ENCODE peak calls at places on chromosomes 2 and 18, in four cellular contexts. P is epithelial cell of esophagus, G is spleen, Z is psoas muscle. T is an unnamed sample.

GRCh38 chr2:223036756-223037432 is 15.1 kb upstream of the KCNE4 start:
- DNase-seq in P (no peak), Z (no peak), G (no peak), T (no peak)

GRCh38 chr2:112658301-112658700 is 12.6 kb downstream of the SLC20A1 start:
- DNase-seq in Z (no peak), G (no peak), P (no peak), T (no peak)

GRCh38 chr2:85997016-85997970 is 108.4 kb downstream of the POLR1A start:
- DNase-seq in Z (peak), G (peak), P (no peak), T (no peak)

GRCh38 chr2:175734679-175735078 is 267.4 kb downstream of the LNPK start:
- DNase-seq in P (no peak), G (no peak), Z (no peak), T (no peak)

GRCh38 chr18:61589724-61590065 is 256.5 kb downstream of the CDH20 start:
- DNase-seq in P (peak), Z (no peak), G (no peak), T (no peak)

GRCh38 chr18:63684718-63685117 is 18.0 kb upstream of the SERPINB11 start:
- DNase-seq in Z (no peak), G (no peak), P (peak), T (no peak)

GRCh38 chr2:12404497-12404896 is 312.2 kb upstream of the TRIB2 start:
- DNase-seq in Z (no peak), G (no peak), P (no peak), T (no peak)

GRCh38 chr18:3623769-3624545 is 174.0 kb downstream of the TGIF1 start:
- DNase-seq in G (no peak), P (peak), Z (peak), T (peak)

GRCh38 chr2:174072069-174072468 is 106.9 kb upstream of the SP3 start:
- DNase-seq in P (no peak), Z (no peak), G (no peak), T (no peak)

GRCh38 chr18:4720498-4720897 is 265.4 kb upstream of the DLGAP1 start:
- DNase-seq in Z (no peak), G (no peak), P (no peak), T (no peak)

GRCh38 chr2:192155521-192156118 is 39.1 kb downstream of the TMEFF2 start:
- DNase-seq in Z (no peak), G (no peak), P (no peak), T (no peak)

GRCh38 chr2:240162531-240162930 is 22.1 kb upstream of the OTOS start:
- DNase-seq in P (no peak), G (peak), Z (peak), T (no peak)

GRCh38 chr18:79570266-79571201 is 109.1 kb upstream of the CTDP1 start:
- DNase-seq in Z (no peak), G (peak), P (peak), T (no peak)

GRCh38 chr2:55107428-55107827 is 57.2 kb upstream of the RTN4 start:
- DNase-seq in Z (no peak), G (no peak), P (no peak), T (no peak)

GRCh38 chr2:150994041-150994440 is 267.6 kb downstream of the RBM43 start:
- DNase-seq in P (peak), G (no peak), Z (no peak), T (no peak)

GRCh38 chr2:131413148-131413747 is 49.3 kb upstream of the RAB6D start:
- DNase-seq in G (no peak), P (peak), Z (no peak), T (peak)

GRCh38 chr2:18435425-18436037 is 124.9 kb downstream of the RDH14 start:
- DNase-seq in G (no peak), Z (no peak), P (peak), T (no peak)

GRCh38 chr2:160125828-160126227 is 63.4 kb upstream of the PLA2R1 start:
- DNase-seq in Z (no peak), P (no peak), G (no peak), T (no peak)

GRCh38 chr2:107936427-107937359 is 49.6 kb upstream of the SLC5A7 start:
- DNase-seq in P (peak), Z (no peak), G (no peak), T (no peak)

GRCh38 chr2:236748385-236748784 is 178.8 kb downstream of the ACKR3 start:
- DNase-seq in Z (peak), P (peak), G (no peak), T (no peak)

GRCh38 chr2:63192889-63193778 is 142.5 kb downstream of the OTX1 start:
- DNase-seq in Z (no peak), P (no peak), G (no peak), T (no peak)

GRCh38 chr2:162258169-162258568 is 14.9 kb upstream of the FAP start:
- DNase-seq in Z (no peak), P (no peak), G (no peak), T (no peak)

GRCh38 chr2:199441759-199442158 is 16.0 kb downstream of the SATB2 start:
- DNase-seq in P (no peak), G (no peak), Z (no peak), T (no peak)

GRCh38 chr2:111221701-111222100 is 101.0 kb downstream of the BCL2L11 start:
- DNase-seq in P (no peak), Z (no peak), G (no peak), T (no peak)

GRCh38 chr2:18154259-18154658 is 275.8 kb downstream of the KCNS3 start:
- DNase-seq in Z (no peak), P (peak), G (no peak), T (no peak)

GRCh38 chr2:35463805-35464596 is 891.6 kb upstream of the CRIM1 start:
- DNase-seq in Z (no peak), G (no peak), P (no peak), T (no peak)

GRCh38 chr2:59195851-59196250 is 954.7 kb upstream of the FANCL start:
- DNase-seq in G (no peak), Z (no peak), P (no peak), T (no peak)

GRCh38 chr18:48828713-48829442 is 121.9 kb downstream of the SMAD7 start:
- DNase-seq in P (no peak), Z (no peak), G (peak), T (no peak)

GRCh38 chr2:54613794-54614257 is 109.6 kb upstream of the EML6 start:
- DNase-seq in G (no peak), Z (no peak), P (peak), T (no peak)

GRCh38 chr2:177466337-177467195 is 74.0 kb downstream of the AGPS start:
- DNase-seq in P (no peak), G (no peak), Z (no peak), T (no peak)

GRCh38 chr18:58649966-58650816 is 21.1 kb upstream of the MALT1 start:
- DNase-seq in Z (no peak), P (no peak), G (no peak), T (no peak)

GRCh38 chr18:25169701-25170100 is 182.3 kb downstream of the ZNF521 start:
- DNase-seq in Z (no peak), P (no peak), G (no peak), T (no peak)

GRCh38 chr2:116200086-116200485 is 1614.4 kb upstream of the DDX18 start:
- DNase-seq in Z (no peak), G (no peak), P (no peak), T (no peak)

GRCh38 chr2:157785200-157785599 is 90.9 kb downstream of the ACVR1 start:
- DNase-seq in Z (no peak), G (no peak), P (peak), T (no peak)

DNA sequence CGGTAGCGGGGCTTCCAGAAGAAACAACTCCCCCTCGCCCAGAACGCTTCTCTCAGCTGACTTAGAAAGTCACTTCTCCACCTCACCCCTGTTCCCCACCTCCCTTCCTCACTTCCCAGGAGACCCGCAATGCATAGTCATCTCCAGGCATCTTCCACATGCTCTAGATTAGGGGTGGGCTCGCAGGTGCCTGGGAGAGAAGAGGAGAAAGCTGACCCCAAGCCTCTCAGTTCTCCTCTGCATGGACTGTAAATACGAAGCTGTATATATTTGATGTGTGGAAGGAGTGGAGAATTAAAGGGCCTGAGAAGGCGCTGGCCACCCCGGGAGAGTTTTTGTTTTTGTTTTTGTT is 1.8 kb downstream of the MAL start:
- DNase-seq in G (no peak), Z (no peak), P (no peak), T (no peak)
- H3K4me3 ChIP-seq in G (peak), Z (no peak), P (no peak), T (peak)

GRCh38 chr2:216694826-216695217 is 527 bp downstream of the IGFBP5 start:
- DNase-seq in P (no peak), Z (no peak), G (no peak), T (no peak)

GRCh38 chr2:216694201-216694825 is 1.0 kb downstream of the IGFBP5 start:
- DNase-seq in Z (peak), G (no peak), P (peak), T (no peak)

GRCh38 chr2:216696751-216697560 is 1.6 kb upstream of the IGFBP5 start:
- DNase-seq in P (peak), Z (no peak), G (no peak), T (no peak)

GRCh38 chr2:216696321-216696720 is 972 bp upstream of the IGFBP5 start:
- DNase-seq in P (no peak), G (no peak), Z (no peak), T (no peak)

DNA sequence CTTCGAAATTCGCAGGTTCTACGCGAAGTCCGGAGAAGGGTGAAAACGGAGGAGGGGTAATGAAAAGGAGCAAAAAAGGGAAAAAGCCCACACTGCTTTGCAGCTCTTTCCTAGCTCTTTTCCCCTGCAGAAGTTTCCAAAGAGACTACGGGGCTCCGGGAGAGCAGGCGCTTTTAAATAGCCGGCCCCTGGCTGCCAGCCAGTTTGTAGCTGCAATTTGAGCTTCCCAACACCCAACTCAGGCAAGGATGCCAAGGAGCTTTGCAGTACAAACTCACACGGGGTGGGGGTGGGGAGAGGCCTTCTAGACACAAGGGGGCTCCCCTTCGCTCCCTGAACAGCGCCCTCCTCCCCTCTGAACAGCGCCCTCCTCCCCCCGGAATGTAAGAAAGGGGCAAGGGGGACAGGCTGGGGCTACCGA is at the start of gene IGFBP5:
- DNase-seq in G (no peak), P (peak), Z (peak), T (no peak)
- TF ChIP-seq CTCF in G (no peak), P (no peak), Z (no peak), T (no peak)

GRCh38 chr2:81987370-81987769 is 1682.8 kb upstream of the LRRTM1 start:
- DNase-seq in Z (no peak), P (no peak), G (no peak), T (no peak)
- H3K4me3 ChIP-seq in Z (no peak), P (no peak), G (no peak), T (no peak)

DNA sequence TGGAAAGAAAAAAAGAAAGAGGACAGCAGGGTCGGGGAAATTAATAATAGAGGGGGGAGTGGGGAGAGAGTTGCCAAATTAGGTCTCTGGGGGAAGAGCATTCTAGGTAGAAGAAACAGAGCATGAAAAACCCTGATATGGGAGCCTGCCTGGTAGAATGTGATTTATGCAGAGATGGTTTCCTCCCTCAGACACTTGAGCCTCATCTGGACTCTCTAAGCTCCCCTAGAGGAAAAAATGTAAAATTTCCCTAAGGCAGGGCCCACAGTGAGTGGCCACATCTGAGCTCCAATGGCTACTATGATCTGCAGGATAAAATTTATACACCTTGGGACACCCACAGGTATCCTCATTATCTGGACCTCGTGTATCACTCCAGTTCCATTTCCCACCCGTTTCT is 20.6 kb upstream of the EPAS1 start:
- DNase-seq in G (no peak), P (peak), Z (no peak), T (no peak)
- TF ChIP-seq CTCF in G (no peak), P (peak), Z (no peak), T (peak)

T was measured in epithelial cell of proximal tubule.